ENCODE peak calls at places on chromosomes 11 and 22, in four cellular contexts. S is PC-9; J is left ventricle myocardium inferior; B is naive thymus-derived CD4-positive, alpha-beta T cell. Q is an unnamed sample. For H3K4me1 and H3K9me3, the result is how much of the 10 kb centered on the place peaks cover.

GRCh38 chr22:17732251-17732854 is 41.9 kb downstream of the BID start:
- DNase-seq in S (no peak), J (no peak), B (no peak), Q (no peak)

GRCh38 chr22:28329582-28330073 is 350.0 kb downstream of the TTC28 start:
- DNase-seq in S (no peak), J (no peak), B (no peak), Q (no peak)

GRCh38 chr11:65456418-65456817 is 33.8 kb downstream of the NEAT1 start:
- DNase-seq in S (no peak), J (no peak), B (no peak), Q (no peak)

GRCh38 chr11:57461841-57462489 is 1.6 kb downstream of the RTN4RL2 start:
- DNase-seq in S (no peak), J (no peak), B (no peak), Q (peak)

GRCh38 chr11:125979521-125979920 is 33.7 kb downstream of the VSIG10L2 start:
- DNase-seq in S (no peak), J (no peak), B (no peak), Q (no peak)

GRCh38 chr11:34667810-34668582 is 47.1 kb downstream of the EHF start:
- DNase-seq in S (peak), J (no peak), B (no peak), Q (no peak)

GRCh38 chr11:92765418-92765817 is 204.0 kb upstream of the MTNR1B start:
- DNase-seq in S (no peak), J (no peak), B (no peak), Q (no peak)

GRCh38 chr11:110130642-110131238 is 37.5 kb downstream of the ZC3H12C start:
- DNase-seq in S (no peak), J (no peak), B (no peak), Q (no peak)

GRCh38 chr11:44083433-44083832 is 12.0 kb upstream of the EXT2 start:
- DNase-seq in S (no peak), J (no peak), B (no peak), Q (no peak)

GRCh38 chr11:74464746-74465145 is 2.6 kb downstream of the KCNE3 start:
- DNase-seq in S (no peak), J (no peak), B (no peak), Q (no peak)

GRCh38 chr11:74468058-74468457 is 709 bp upstream of the KCNE3 start:
- DNase-seq in S (no peak), J (no peak), B (no peak), Q (no peak)

GRCh38 chr11:74465291-74465708 is 2.0 kb downstream of the KCNE3 start:
- DNase-seq in S (peak), J (no peak), B (no peak), Q (no peak)

GRCh38 chr11:74468521-74469280 is 1.4 kb upstream of the KCNE3 start:
- DNase-seq in S (no peak), J (no peak), B (no peak), Q (no peak)

DNA sequence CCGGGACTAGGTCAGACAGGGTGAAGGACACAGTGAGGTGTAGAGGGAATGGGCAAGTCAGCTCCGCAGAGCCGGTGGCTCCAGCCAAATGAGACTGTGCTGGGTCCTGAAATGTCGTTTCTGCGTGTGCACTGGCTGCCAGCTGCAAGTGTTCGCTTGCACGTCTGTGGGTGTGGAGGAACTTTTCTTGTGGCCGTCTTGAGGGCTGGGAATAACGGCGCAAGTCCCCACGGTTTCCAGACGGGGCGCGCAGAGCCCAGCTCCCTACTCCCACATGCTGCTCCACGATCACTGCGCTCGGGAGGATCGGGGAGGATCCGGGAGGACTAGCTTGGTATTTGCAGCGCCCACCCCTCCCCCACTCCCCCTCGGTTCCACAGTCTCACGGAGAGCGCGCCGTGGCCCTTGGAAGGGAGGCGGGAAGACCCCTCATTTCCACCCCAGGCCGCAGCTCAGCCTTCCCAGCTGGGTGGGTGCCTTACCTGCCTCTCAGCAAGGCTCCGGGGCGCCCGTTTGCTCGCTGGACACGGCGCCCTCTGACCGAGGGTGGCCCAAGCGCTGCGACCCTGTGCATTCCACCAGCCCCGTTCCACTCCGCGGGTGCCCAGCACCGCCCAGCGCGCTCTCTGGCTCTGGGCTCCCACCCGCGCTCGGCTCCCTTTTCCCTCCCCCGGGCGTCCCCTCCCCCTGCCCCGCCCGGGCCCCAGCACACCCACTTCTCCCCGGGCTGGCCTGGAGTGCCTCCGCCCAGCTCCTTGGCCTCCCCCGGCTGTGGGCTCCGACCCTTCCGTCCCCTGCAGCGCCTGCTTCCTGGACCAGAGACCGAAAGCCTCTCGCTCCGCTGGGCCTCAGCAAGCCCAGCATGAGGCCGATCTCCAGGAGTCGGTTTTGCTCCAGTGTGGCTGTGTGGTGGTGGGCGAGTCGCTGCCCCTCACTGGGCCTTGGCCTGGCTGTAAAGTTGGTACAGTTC is at the start of gene KCNE3:
- DNase-seq in S (no peak), J (peak), B (no peak), Q (no peak)
- H3K4me3 ChIP-seq in S (no peak), J (peak), B (no peak), Q (no peak)

DNA sequence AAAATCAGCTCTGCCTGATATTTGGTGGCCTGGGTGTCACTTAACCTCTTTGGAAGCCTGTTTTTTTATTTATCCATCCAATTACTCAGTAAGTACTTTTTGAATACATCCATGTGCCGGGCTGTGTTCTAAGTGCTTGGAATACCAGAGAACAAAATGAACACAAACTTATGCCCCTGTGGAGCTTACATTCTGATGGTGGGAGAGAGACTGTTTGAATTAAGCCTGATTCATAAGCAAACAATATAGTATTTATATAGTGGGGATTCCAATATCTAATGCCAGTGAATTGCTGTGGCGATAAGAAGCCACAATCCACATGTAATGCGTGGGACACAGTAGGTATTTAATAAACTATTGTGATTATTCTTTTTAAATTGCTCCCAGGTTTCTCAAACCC is 19.4 kb downstream of the KCNJ5 start:
- DNase-seq in S (no peak), J (no peak), B (no peak), Q (no peak)
- H3K4me1 ChIP-seq in S (under half), J (under half), B (under half), Q (under half)

DNA sequence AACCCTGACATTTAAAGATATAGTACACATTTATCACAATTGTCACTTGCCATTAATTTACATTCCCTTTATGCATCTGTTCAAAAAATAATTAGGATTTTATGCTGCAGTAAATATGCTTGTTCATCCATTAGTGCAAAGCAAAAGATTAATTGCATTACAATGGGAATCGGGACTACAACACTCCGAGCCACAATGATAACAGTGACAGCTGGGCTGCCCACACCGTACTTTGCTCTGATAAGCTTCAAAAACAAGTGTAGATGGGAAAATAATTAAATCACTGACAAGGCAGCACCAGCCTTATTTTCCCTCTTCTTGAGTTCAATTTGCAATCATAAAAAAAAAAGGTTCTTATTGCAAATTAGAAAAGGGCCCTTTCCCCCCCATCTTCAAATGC is 206.2 kb upstream of the LRRC4C start:
- DNase-seq in S (no peak), J (no peak), B (no peak), Q (no peak)
- H3K9me3 ChIP-seq in S (under half), J (under half), B (under half), Q (under half)

GRCh38 chr11:114440121-114440860 is 1.0 kb downstream of the REXO2 start:
- DNase-seq in S (no peak), J (no peak), B (no peak), Q (no peak)

GRCh38 chr11:114440971-114441810 is 1.9 kb downstream of the REXO2 start:
- DNase-seq in S (no peak), J (no peak), B (no peak), Q (no peak)

GRCh38 chr11:114439229-114440120 is at the start of gene REXO2:
- DNase-seq in S (peak), J (peak), B (peak), Q (peak)

GRCh38 chr11:114442559-114442958 is 3.3 kb downstream of the REXO2 start:
- DNase-seq in S (no peak), J (no peak), B (no peak), Q (no peak)

DNA sequence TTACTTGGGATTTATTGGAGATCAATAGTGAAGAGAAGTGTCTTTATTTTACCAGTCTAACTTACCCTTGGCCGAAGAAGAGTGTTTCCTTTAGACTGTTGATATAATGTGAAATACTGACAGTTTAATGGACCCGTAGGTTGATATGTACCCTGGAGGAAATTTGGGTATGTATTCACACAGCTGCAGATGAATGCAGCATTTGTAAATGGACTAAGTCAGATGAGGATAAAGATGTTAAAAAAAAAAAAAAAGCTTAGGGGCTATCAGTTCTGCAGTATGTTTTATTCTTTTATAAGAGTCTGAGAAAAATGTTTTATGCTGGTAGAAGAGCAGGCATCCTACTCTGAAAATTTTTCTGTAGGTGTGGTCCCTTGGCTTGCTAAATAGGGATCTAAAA is 2.7 kb downstream of the REXO2 start:
- DNase-seq in S (no peak), J (no peak), B (no peak), Q (no peak)
- H3K4me3 ChIP-seq in S (no peak), J (no peak), B (no peak), Q (no peak)

DNA sequence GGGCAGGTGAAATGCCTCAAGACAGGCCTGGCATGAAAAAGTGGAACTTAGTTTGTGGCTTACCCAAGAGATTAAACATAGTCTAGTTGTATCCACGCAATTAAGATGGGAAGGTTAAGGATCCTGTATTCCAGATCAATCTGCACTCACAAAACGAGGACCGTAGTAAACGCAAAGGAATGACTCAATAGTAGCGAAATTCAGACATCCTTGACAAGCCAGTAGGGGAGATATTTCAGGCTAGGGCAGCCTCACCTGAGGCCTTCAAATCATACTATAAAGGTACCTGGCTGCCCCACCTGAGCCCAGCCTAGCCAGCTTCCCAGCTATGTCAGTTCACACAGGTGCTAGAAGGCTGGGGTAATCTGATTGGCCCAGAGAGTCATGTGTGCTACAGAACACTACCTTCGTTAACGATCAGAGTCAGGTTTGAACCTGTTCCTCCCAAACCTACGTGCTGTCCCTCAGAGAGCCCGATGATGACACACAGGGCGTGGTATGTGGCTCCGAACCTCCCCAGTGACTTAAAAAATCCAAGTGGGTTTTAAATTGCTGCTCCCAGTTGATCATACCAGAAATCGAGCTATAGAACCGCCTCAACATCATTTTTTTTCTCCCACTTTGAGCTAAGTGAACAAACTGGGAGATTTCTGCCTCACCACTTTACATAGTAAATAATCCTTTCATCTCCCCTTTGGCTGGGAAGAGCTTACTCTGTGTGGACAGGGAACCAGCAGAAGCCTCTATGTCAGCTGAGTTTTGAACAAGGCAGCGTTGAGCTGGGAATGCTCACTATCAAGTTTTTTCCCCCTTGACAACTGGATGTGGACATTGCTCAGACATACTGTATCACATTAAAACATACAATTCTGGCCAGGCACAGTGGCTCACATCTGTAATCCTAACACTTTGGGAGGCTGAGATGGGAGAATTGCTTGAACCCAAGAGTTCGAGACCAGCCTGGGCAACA is 46.3 kb downstream of the AHNAK start:
- DNase-seq in S (peak), J (no peak), B (no peak), Q (no peak)
- H3K4me1 ChIP-seq in S (under half), J (half or more), B (under half), Q (under half)

Q was measured in CD8-positive, alpha-beta memory T cell.